ENCODE peak calls at places on chromosome 14, in ten cellular contexts. K is AG09319; Z is left lung; Q is stimulated activated naive B cell treated with anti-CD40 and anti-IgM and Interleukin-4, amounts not matched to agents 10 μg/mL and 1 μg/mL and 100 μg/mL, for 72 hours; L is adrenal gland; U is activated T-helper 1 cell treated with Interleukin-2 at 50 U/mL for 16 hours; P is kidney glomerular epithelial cell; R is Peyer's patch; Y is A549; I is transverse colon. G is an unnamed sample.

GRCh38 chr14:96958057-96958456 is 160.9 kb downstream of the VRK1 start:
- DNase-seq in K (no peak), Z (no peak), Q (no peak), L (no peak), U (no peak), P (no peak), R (peak), Y (no peak), I (no peak), G (no peak)

GRCh38 chr14:31955941-31956579 is 121.0 kb upstream of the ARHGAP5 start:
- DNase-seq in K (no peak), Z (no peak), Q (no peak), L (no peak), U (no peak), P (peak), R (no peak), Y (peak), I (no peak), G (no peak)

GRCh38 chr14:106039400-106039799 is 513.0 kb downstream of the TMEM121 start:
- DNase-seq in K (no peak), Z (no peak), Q (no peak), L (peak), U (peak), P (peak), R (peak), Y (no peak), I (peak), G (no peak)

GRCh38 chr14:74892745-74893144 is 11.0 kb downstream of the DLST start:
- DNase-seq in K (no peak), Z (no peak), Q (no peak), L (no peak), U (no peak), P (no peak), R (peak), Y (no peak), I (no peak), G (no peak)

GRCh38 chr14:105256292-105256960 is 8.1 kb downstream of the BTBD6 start:
- DNase-seq in K (no peak), Z (no peak), Q (no peak), L (no peak), U (no peak), P (no peak), R (no peak), Y (no peak), I (no peak), G (no peak)

GRCh38 chr14:24172261-24172860 is 481 bp downstream of the REC8 start:
- DNase-seq in K (no peak), Z (peak), Q (no peak), L (no peak), U (no peak), P (no peak), R (no peak), Y (no peak), I (no peak), G (no peak)

GRCh38 chr14:72830786-72831583 is 62.9 kb downstream of the DPF3 start:
- DNase-seq in K (no peak), Z (no peak), Q (no peak), L (peak), U (no peak), P (no peak), R (peak), Y (no peak), I (peak), G (no peak)

GRCh38 chr14:50333010-50333409 is 20.9 kb downstream of the DMAC2L start:
- DNase-seq in K (no peak), Z (no peak), Q (no peak), L (peak), U (no peak), P (no peak), R (no peak), Y (no peak), I (no peak), G (no peak)

GRCh38 chr14:104549536-104550339 is 29.8 kb upstream of the C14orf180 start:
- DNase-seq in K (no peak), Z (no peak), Q (no peak), L (no peak), U (no peak), P (no peak), R (peak), Y (no peak), I (no peak), G (no peak)

GRCh38 chr14:96986701-96987474 is 189.7 kb downstream of the VRK1 start:
- DNase-seq in K (no peak), Z (no peak), Q (no peak), L (no peak), U (no peak), P (no peak), R (no peak), Y (no peak), I (no peak), G (no peak)

GRCh38 chr14:74941676-74942097 is 13.7 kb downstream of the PGF start:
- DNase-seq in K (no peak), Z (peak), Q (peak), L (peak), U (peak), P (no peak), R (peak), Y (no peak), I (peak), G (no peak)

GRCh38 chr14:33682746-33683145 is 268.1 kb downstream of the EGLN3 start:
- DNase-seq in K (peak), Z (no peak), Q (no peak), L (peak), U (no peak), P (no peak), R (peak), Y (no peak), I (peak), G (no peak)

GRCh38 chr14:102348376-102348775 is 14.3 kb downstream of the CINP start:
- DNase-seq in K (no peak), Z (no peak), Q (no peak), L (no peak), U (no peak), P (no peak), R (no peak), Y (no peak), I (no peak), G (no peak)

GRCh38 chr14:94936901-94937321 is 167.0 kb upstream of the GSC start:
- DNase-seq in K (no peak), Z (peak), Q (no peak), L (peak), U (no peak), P (no peak), R (no peak), Y (no peak), I (peak), G (no peak)

GRCh38 chr14:104104006-104104901 is 18.8 kb downstream of the ASPG start:
- DNase-seq in K (no peak), Z (peak), Q (no peak), L (no peak), U (no peak), P (no peak), R (no peak), Y (no peak), I (peak), G (no peak)

GRCh38 chr14:76564471-76565119 is 188.7 kb downstream of the ESRRB start:
- DNase-seq in K (no peak), Z (no peak), Q (no peak), L (no peak), U (no peak), P (no peak), R (no peak), Y (peak), I (no peak), G (no peak)

GRCh38 chr14:95774265-95775160 is 60.6 kb upstream of the TCL1A start:
- DNase-seq in K (peak), Z (no peak), Q (peak), L (peak), U (peak), P (no peak), R (peak), Y (peak), I (peak), G (peak)

GRCh38 chr14:59919582-59920377 is at the start of gene LRRC9:
- DNase-seq in K (no peak), Z (peak), Q (no peak), L (peak), U (no peak), P (no peak), R (peak), Y (no peak), I (peak), G (no peak)

G was measured in T-helper 17 cell.